ENCODE peak calls at places on chromosomes 3 and 15, in four cellular contexts. S is aorta, G is tibial nerve, X is tibial artery. I is an unnamed sample.

GRCh38 chr3:60186359-60186758 is 1064.9 kb downstream of the FHIT start:
- DNase-seq in S (no peak), G (no peak), X (no peak), I (no peak)

GRCh38 chr15:56291741-56292140 is 48.1 kb upstream of the RFX7 start:
- DNase-seq in G (no peak), S (no peak), X (no peak), I (no peak)

GRCh38 chr3:31321620-31322019 is 211.1 kb upstream of the STT3B start:
- DNase-seq in X (no peak), G (no peak), S (no peak), I (no peak)

GRCh38 chr15:77032647-77033416 is 37.9 kb downstream of the PSTPIP1 start:
- DNase-seq in S (peak; percentile 73), X (no peak), G (peak; percentile 8), I (no peak)

GRCh38 chr15:77335298-77335697 is 84.6 kb downstream of the PEAK1 start:
- DNase-seq in S (no peak), G (no peak), X (no peak), I (no peak)

GRCh38 chr3:120419797-120420196 is 31.0 kb downstream of the FSTL1 start:
- DNase-seq in G (no peak), X (no peak), S (no peak), I (no peak)

GRCh38 chr3:9704343-9705322 is 1.0 kb downstream of the CPNE9 start:
- DNase-seq in S (peak; percentile 81), X (no peak), G (no peak), I (peak; percentile 45)

GRCh38 chr3:35483131-35483530 is 156.2 kb upstream of the ARPP21 start:
- DNase-seq in X (no peak), G (no peak), S (no peak), I (no peak)

GRCh38 chr3:194768586-194768985 is 82.9 kb downstream of the FAM43A start:
- DNase-seq in X (no peak), G (no peak), S (no peak), I (no peak)
- H3K27ac ChIP-seq in X (no peak overlapping the region), G (peak overlapping the region; percentile 64), S (no peak overlapping the region), I (no peak overlapping the region)

GRCh38 chr15:52486003-52486996 is 42.4 kb downstream of the MYO5A start:
- DNase-seq in S (no peak), G (no peak), X (no peak), I (no peak)

GRCh38 chr15:52485290-52485689 is 43.4 kb downstream of the MYO5A start:
- DNase-seq in G (no peak), X (no peak), S (no peak), I (no peak)

GRCh38 chr15:52483712-52484111 is 45.0 kb downstream of the MYO5A start:
- DNase-seq in X (no peak), S (no peak), G (no peak), I (no peak)

GRCh38 chr15:52481915-52482314 is 46.8 kb downstream of the MYO5A start:
- DNase-seq in X (no peak), S (no peak), G (no peak), I (peak; percentile 62)

DNA sequence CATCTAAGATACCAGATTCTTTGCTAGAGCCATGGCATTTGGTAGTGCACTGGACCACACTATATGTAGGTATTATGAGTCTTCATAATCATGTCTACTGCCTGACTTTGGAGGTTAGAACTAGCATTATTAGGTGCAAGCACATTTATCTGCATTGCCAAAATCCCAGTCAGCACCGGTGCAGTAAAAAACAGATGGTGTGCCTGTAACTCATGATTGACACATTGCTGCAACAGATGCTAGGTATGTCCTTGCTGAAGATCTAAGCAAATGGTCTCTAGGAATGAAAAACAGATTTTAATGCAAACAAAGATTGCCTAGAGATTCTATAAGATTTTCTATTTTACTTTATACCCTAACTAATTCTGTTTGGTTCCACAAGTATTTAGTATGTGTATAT is 47.7 kb downstream of the MYO5A start:
- DNase-seq in S (no peak), X (no peak), G (no peak), I (no peak)
- H3K27ac ChIP-seq in S (no peak overlapping the region), X (no peak overlapping the region), G (no peak overlapping the region), I (no peak overlapping the region)

GRCh38 chr15:90097475-90097874 is 4.8 kb downstream of the IDH2 start:
- DNase-seq in G (no peak), X (no peak), S (no peak), I (no peak)
- H3K27ac ChIP-seq in G (peak overlapping the region; percentile 9), X (peak overlapping the region; percentile 98), S (no peak overlapping the region), I (no peak overlapping the region)

DNA sequence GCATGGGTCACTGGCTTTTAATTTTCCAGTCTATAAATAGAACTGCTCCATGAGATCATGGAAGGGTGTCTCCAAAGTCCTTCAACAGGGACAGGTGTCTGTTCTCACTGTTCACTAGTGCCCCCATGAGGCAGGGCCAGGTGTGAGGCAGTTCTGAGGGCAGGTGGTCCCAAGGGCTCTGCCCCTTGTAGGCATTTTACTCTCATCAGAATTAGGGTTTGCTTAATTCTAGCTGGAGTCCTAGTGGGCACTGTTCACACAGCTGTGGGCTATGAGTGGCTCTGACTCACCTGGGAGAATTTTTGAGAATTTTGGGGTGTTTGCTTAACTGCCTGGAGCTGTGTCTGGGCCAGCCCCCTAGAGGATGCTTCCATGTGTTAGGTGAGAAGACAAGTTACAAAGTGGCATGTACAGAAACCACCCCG is 248.0 kb upstream of the LYSMD4 start:
- DNase-seq in S (peak; percentile 22), G (no peak), X (no peak), I (no peak)
- H3K27ac ChIP-seq in S (no peak overlapping the region), G (no peak overlapping the region), X (no peak overlapping the region), I (no peak overlapping the region)

GRCh38 chr3:4655145-4656045 is 162.2 kb downstream of the ITPR1 start:
- DNase-seq in S (no peak), G (no peak), X (no peak), I (no peak)
- H3K27ac ChIP-seq in S (no peak overlapping the region), G (no peak overlapping the region), X (peak overlapping the region; percentile 44), I (no peak overlapping the region)

GRCh38 chr15:92900712-92901052 is 558 bp downstream of the CHD2 start:
- DNase-seq in G (no peak), S (no peak), X (no peak), I (no peak)
- H3K27ac ChIP-seq in G (peak overlapping the region; percentile 99), S (peak overlapping the region; percentile 87), X (peak overlapping the region; percentile 95), I (peak overlapping the region; percentile 99)

GRCh38 chr3:175893566-175893965 is 1034.4 kb downstream of the NAALADL2 start:
- DNase-seq in S (no peak), G (no peak), X (no peak), I (no peak)

GRCh38 chr3:175898194-175898593 is 1039.1 kb downstream of the NAALADL2 start:
- DNase-seq in S (no peak), X (no peak), G (no peak), I (no peak)

GRCh38 chr3:175895731-175896130 is 1036.6 kb downstream of the NAALADL2 start:
- DNase-seq in G (no peak), S (no peak), X (no peak), I (no peak)

GRCh38 chr3:175896655-175897054 is 1037.5 kb downstream of the NAALADL2 start:
- DNase-seq in X (no peak), G (no peak), S (no peak), I (no peak)
- H3K27ac ChIP-seq in X (no peak overlapping the region), G (no peak overlapping the region), S (no peak overlapping the region), I (no peak overlapping the region)

GRCh38 chr15:85024003-85024402 is 42.3 kb downstream of the PDE8A start:
- DNase-seq in G (no peak), S (no peak), X (no peak), I (no peak)

GRCh38 chr15:85022860-85023403 is 41.3 kb downstream of the PDE8A start:
- DNase-seq in X (no peak), G (no peak), S (no peak), I (no peak)

GRCh38 chr15:85025516-85026279 is 44.0 kb downstream of the PDE8A start:
- DNase-seq in X (no peak), G (no peak), S (no peak), I (no peak)

GRCh38 chr15:85026304-85027032 is 44.8 kb downstream of the PDE8A start:
- DNase-seq in S (no peak), G (no peak), X (no peak), I (no peak)

DNA sequence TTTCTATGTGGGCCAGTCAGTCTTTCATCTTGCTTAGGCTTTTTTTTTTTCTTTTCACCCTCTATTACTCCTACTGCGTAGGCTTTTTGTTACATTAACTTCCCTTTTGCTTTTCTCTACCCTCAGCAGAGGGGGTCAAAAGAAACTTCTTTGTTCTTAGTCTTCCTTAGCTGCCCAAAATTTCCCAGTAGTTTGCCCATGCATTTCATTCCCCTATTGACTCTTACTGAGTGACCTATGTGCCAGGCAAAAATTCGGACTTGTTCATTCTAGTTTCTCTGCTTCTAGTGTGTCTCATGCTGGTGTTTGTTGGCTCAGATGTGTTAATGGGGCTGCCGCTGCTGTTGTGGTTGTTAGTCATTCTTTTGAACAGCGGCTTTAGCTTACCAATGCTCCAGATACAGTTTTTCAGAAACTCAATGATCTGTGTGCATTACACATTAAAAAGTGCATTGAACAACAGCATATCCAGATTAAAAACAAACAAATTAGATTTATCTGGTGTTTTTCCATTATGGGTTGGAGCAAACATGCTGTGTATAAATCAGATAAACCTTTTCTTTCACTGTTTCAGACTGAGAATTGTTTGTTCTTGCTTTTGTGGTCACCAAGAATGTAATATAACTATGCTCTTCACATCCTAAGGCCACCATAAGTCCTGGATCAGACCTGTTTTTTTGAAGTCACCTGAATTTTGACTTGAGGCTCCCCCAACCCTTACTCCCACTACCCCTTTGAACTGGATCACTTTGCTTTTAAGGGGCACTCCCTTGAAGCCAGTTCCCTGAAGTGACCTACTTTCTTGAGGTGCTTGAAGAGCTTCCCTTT is 43.1 kb downstream of the PDE8A start:
- DNase-seq in G (no peak), X (no peak), S (no peak), I (no peak)
- H3K27ac ChIP-seq in G (peak overlapping the region; percentile 71), X (peak overlapping the region; percentile 36), S (no peak overlapping the region), I (no peak overlapping the region)

GRCh38 chr15:34154725-34155204 is 52.9 kb downstream of the PGBD4 start:
- DNase-seq in G (no peak), S (no peak), X (no peak), I (no peak)
- H3K27ac ChIP-seq in G (no peak overlapping the region), S (no peak overlapping the region), X (no peak overlapping the region), I (peak overlapping the region; percentile 42)

DNA sequence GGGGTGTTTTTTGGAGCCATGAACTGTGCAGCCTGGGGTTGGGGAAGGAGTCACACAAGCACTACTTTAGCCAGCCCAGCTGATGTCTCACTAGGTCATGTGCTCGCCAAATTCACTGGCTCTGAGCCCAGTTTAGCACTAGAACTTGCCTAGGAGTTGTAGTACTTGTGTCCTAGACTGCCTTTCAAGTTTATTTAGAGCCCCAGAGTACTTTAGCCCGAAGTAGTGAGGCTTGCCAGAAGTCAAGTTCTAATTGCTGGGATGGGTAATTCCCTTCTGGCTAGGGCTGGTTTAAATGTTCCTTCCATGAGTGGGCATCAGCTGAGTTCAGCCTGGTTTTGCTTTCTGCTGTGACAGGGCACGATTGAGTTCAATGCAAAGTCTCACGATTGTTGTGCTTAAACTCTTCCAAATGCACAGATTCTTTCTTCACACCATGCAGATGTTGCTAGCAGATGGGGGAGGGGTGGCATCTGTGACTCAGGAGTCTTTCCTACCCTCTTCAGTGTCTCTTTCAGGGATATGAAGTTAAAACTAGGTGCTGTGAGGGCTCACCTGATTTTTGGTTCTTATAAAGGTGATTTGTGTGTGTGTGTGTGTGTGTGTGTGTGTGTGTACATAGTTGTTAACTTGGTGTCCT is 228.2 kb upstream of the ZPLD1 start:
- DNase-seq in G (peak; percentile 52), S (peak; percentile 86), X (peak; percentile 96), I (no peak)
- H3K27ac ChIP-seq in G (peak overlapping the region; percentile 63), S (no peak overlapping the region), X (peak overlapping the region; percentile 78), I (no peak overlapping the region)